ENCODE peak calls at places on chromosome 3, in four cellular contexts. V is K562, L is HepG2, A is H1. N is an unnamed sample.

GRCh38 chr3:117645561-117646242 is 936.1 kb downstream of the TUSC7 start:
- DNase-seq in V (no peak), L (no peak), A (no peak), N (no peak)

GRCh38 chr3:172982731-172983364 is 158.2 kb downstream of the SPATA16 start:
- DNase-seq in V (peak), L (no peak), A (no peak), N (no peak)

GRCh38 chr3:9550999-9551398 is 2.6 kb downstream of the LHFPL4 start:
- DNase-seq in V (no peak), L (no peak), A (no peak), N (no peak)

GRCh38 chr3:138440137-138440536 is 5.7 kb downstream of the ESYT3 start:
- DNase-seq in V (no peak), L (no peak), A (no peak), N (no peak)

GRCh38 chr3:81726132-81726531 is 35.3 kb downstream of the GBE1 start:
- DNase-seq in V (no peak), L (no peak), A (no peak), N (no peak)

GRCh38 chr3:129441215-129441614 is 1.2 kb downstream of the IFT122 start:
- DNase-seq in V (no peak), L (no peak), A (no peak), N (no peak)

GRCh38 chr3:28743843-28744242 is 395.2 kb upstream of the AZI2 start:
- DNase-seq in V (no peak), L (no peak), A (no peak), N (no peak)

GRCh38 chr3:45056608-45057301 is 30.7 kb downstream of the CLEC3B start:
- DNase-seq in V (no peak), L (no peak), A (no peak), N (no peak)

GRCh38 chr3:194964809-194965208 is 279.1 kb downstream of the FAM43A start:
- DNase-seq in V (no peak), L (no peak), A (no peak), N (no peak)

GRCh38 chr3:122989856-122990575 is 37.5 kb downstream of the SEMA5B start:
- DNase-seq in V (no peak), L (no peak), A (no peak), N (no peak)

GRCh38 chr3:160134454-160134853 is 90.8 kb upstream of the C3orf80 start:
- DNase-seq in V (no peak), L (no peak), A (no peak), N (no peak)

GRCh38 chr3:65030847-65031463 is 343.2 kb upstream of the ADAMTS9 start:
- DNase-seq in V (peak), L (no peak), A (no peak), N (no peak)

GRCh38 chr3:71066849-71067261 is 516.7 kb downstream of the FOXP1 start:
- DNase-seq in V (no peak), L (no peak), A (no peak), N (no peak)

GRCh38 chr3:139455855-139456254 is 20.5 kb downstream of the RBP2 start:
- DNase-seq in V (no peak), L (no peak), A (no peak), N (no peak)

GRCh38 chr3:31546152-31546551 is 13.4 kb downstream of the STT3B start:
- DNase-seq in V (no peak), L (no peak), A (no peak), N (no peak)

GRCh38 chr3:104768886-104769285 is 597.8 kb upstream of the ALCAM start:
- DNase-seq in V (no peak), L (no peak), A (no peak), N (no peak)

GRCh38 chr3:152328841-152329240 is 60.1 kb downstream of the MBNL1 start:
- DNase-seq in V (no peak), L (peak), A (no peak), N (no peak)

GRCh38 chr3:139198929-139199328 is 144.9 kb upstream of the MRPS22 start:
- DNase-seq in V (no peak), L (no peak), A (no peak), N (no peak)

DNA sequence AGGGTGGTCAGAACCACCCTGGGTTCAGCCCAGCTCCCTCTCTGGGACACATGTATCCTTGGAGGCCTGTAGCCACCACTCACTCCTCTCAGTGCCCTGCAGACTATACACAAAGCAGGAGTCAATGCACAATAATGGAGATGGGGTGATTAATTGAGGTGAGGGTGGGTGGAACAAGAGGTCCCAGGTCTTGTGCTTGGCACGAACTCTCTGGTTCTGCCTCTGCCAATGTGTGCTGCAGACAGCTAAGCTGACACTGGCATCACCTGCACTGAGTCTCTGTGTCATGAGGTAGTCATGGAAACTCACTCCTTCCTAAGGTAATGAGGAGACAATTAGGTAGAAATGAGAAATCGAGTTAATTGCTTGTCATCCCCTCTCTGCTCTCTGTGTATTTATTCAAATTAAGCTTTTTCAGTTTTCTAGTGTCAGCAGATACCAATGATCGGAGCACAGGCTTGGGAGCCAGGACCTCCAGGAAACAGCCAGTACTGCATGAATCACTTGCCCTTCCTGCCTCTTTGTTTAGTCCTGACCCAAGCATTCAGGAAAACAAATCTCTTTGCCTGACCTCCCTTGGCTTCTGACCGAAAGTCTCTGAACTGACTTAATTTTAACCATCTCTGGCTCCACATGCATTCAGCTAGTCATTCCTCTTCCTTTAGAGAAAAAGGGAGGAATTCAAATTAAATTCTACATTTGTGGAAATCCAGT is 56.7 kb downstream of the DRD3 start:
- DNase-seq in V (no peak), L (no peak), A (no peak), N (no peak)
- TF ChIP-seq HDAC6 in V (no peak), L (no peak), A (no peak), N (no peak)

DNA sequence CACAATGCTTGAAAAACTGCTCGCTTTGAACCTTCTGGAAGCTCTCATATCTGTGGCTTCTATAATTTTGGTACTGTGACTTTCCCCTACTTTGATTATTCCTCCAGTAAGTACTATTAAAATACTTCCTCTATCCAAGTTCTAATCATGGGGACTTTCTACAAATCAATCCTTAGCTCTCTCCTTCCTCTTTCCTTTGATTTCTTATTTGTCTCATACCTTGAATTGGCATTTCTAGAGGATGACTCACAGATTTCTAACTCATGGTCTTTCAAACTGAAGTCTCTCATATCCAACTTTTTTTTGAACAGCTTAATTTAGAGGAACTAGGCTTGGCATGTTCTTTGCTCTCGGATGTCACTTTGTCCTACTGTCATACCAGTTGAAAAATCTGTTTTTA is 241.8 kb downstream of the TBC1D5 start:
- DNase-seq in V (no peak), L (no peak), A (no peak), N (no peak)
- TF ChIP-seq SP1 in V (no peak), L (no peak), A (no peak), N (no peak)

GRCh38 chr3:189808246-189809007 is 177.2 kb downstream of the TP63 start:
- DNase-seq in V (no peak), L (no peak), A (no peak), N (no peak)

GRCh38 chr3:189809583-189809982 is 178.4 kb downstream of the TP63 start:
- DNase-seq in V (no peak), L (no peak), A (no peak), N (no peak)

GRCh38 chr3:189803254-189803653 is 172.1 kb downstream of the TP63 start:
- DNase-seq in V (no peak), L (no peak), A (no peak), N (no peak)

GRCh38 chr3:189805375-189806067 is 174.3 kb downstream of the TP63 start:
- DNase-seq in V (no peak), L (no peak), A (no peak), N (no peak)

GRCh38 chr3:189806171-189806951 is 175.2 kb downstream of the TP63 start:
- DNase-seq in V (no peak), L (no peak), A (no peak), N (no peak)
- TF ChIP-seq HDAC6 in V (no peak), L (no peak), A (no peak), N (no peak)

DNA sequence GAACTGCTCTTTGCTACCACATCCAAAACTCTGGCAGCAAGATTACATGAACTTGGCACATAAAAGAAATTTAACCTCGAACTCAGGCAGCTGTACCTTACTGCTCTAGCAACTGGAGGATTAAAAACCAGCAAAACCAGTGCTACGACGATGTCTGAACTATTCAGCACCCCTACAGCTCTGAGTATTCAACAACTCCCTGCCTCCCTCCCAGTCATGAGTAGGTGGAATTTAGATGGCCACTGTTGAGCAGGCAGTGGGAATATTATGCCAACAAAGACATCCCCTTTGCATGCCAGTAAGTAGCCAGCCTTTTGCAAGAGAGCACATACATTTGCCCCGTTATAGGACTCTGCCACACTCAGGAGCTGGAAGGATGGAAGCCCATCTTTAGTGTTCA is 85.6 kb downstream of the ZNF385D start:
- DNase-seq in V (no peak), L (no peak), A (no peak), N (no peak)
- TF ChIP-seq SP1 in V (no peak), L (no peak), A (peak), N (no peak)

DNA sequence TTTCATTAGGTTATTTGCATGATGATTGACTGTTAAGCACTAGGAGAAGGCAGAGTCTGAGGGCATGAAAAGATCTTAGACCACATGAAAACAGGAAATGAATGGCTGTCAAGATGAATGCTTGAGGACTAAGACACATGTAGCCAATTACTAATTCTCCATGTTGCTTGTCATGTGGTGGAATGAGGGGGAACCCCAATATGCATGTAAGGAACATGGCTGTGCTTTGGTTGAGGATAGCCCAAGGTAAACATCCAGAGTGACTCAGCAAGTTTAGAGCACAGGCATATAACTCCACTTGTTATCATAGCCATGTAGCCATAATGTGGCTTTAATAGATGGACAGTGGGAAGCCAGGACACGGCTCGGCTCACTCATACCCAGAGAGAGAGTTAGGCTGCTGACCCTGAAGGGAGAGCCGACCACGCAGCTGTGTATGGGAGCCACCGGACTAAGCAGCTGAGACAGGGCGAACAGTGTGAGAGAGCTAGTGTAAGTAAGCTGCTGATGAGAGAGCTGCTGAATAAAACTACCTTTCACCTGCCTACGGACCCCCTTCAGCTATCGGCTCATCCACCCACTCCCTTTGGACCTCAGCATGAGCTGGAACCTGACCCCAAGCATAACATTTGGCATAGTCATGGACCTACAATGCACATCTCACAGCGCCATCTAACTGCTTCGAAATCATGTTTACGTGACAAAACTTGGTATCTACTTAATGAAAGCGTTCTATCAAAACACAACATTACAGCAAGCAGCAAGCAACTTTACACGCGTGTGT is 37.6 kb downstream of the ANO10 start:
- DNase-seq in V (peak), L (no peak), A (no peak), N (no peak)
- TF ChIP-seq HDAC6 in V (no peak), L (no peak), A (no peak), N (no peak)

GRCh38 chr3:106013971-106014370 is 145.2 kb upstream of the CBLB start:
- DNase-seq in V (peak), L (no peak), A (no peak), N (no peak)
- TF ChIP-seq SP1 in V (no peak), L (no peak), A (no peak), N (no peak)

GRCh38 chr3:13037458-13038117 is 35.6 kb downstream of the IQSEC1 start:
- DNase-seq in V (no peak), L (no peak), A (no peak), N (no peak)
- TF ChIP-seq HDAC6 in V (no peak), L (no peak), A (no peak), N (no peak)